ENCODE peak calls at places on chromosomes 3 and 15, in nine cellular contexts. V, Y, X, Z, K, N, E, G and U are unnamed samples. For H3K27me3, the result is how much of the 10 kb centered on the place peaks cover.

GRCh38 chr15:98729446-98730042 is 81.2 kb downstream of the IGF1R start:
- DNase-seq in V (no peak), Y (no peak), X (no peak), Z (no peak), K (no peak), N (peak), E (no peak), G (no peak), U (no peak)

GRCh38 chr3:34387831-34388564 is 589.6 kb downstream of the PDCD6IP start:
- DNase-seq in V (no peak), Y (no peak), X (no peak), Z (no peak), K (no peak), N (no peak), E (no peak), G (no peak), U (no peak)

GRCh38 chr3:30078736-30079135 is 527.7 kb upstream of the TGFBR2 start:
- DNase-seq in V (no peak), Y (no peak), X (no peak), Z (no peak), K (peak), N (no peak), E (no peak), G (no peak), U (no peak)

GRCh38 chr3:155807823-155808222 is 1.7 kb upstream of the C3orf33 start:
- DNase-seq in V (no peak), Y (peak), X (no peak), Z (no peak), K (no peak), N (no peak), E (no peak), G (no peak), U (no peak)

GRCh38 chr15:58746174-58746573 is 3.3 kb downstream of the ADAM10 start:
- DNase-seq in V (no peak), Y (no peak), X (no peak), Z (no peak), K (no peak), N (no peak), E (no peak), G (no peak), U (no peak)

GRCh38 chr15:94294556-94294955 is 63.2 kb downstream of the MCTP2 start:
- DNase-seq in V (no peak), Y (peak), X (no peak), Z (no peak), K (no peak), N (no peak), E (no peak), G (no peak), U (no peak)

GRCh38 chr15:95958417-95958816 is 372.1 kb upstream of the NR2F2 start:
- DNase-seq in V (no peak), Y (no peak), X (no peak), Z (no peak), K (no peak), N (no peak), E (no peak), G (no peak), U (no peak)

GRCh38 chr3:44442591-44443309 is 34.7 kb downstream of the ZNF445 start:
- DNase-seq in V (no peak), Y (no peak), X (no peak), Z (no peak), K (no peak), N (no peak), E (no peak), G (no peak), U (no peak)

GRCh38 chr3:30443756-30444673 is 162.4 kb upstream of the TGFBR2 start:
- DNase-seq in V (no peak), Y (no peak), X (no peak), Z (no peak), K (no peak), N (no peak), E (no peak), G (no peak), U (no peak)

GRCh38 chr15:81398910-81399551 is 25.0 kb upstream of the TMC3 start:
- DNase-seq in V (no peak), Y (peak), X (no peak), Z (no peak), K (no peak), N (no peak), E (no peak), G (no peak), U (no peak)

GRCh38 chr15:82031871-82032270 is 13.9 kb downstream of the MEX3B start:
- DNase-seq in V (no peak), Y (no peak), X (no peak), Z (no peak), K (no peak), N (no peak), E (no peak), G (no peak), U (no peak)

GRCh38 chr15:26051771-26052685 is 188.9 kb upstream of the ATP10A start:
- DNase-seq in V (no peak), Y (no peak), X (peak), Z (no peak), K (no peak), N (no peak), E (peak), G (no peak), U (no peak)

GRCh38 chr3:126355251-126355650 is 2.0 kb downstream of the KLF15 start:
- DNase-seq in V (no peak), Y (no peak), X (no peak), Z (no peak), K (no peak), N (no peak), E (peak), G (no peak), U (no peak)

GRCh38 chr15:37122703-37123102 is 22.4 kb upstream of the MEIS2 start:
- DNase-seq in V (no peak), Y (no peak), X (no peak), Z (no peak), K (no peak), N (peak), E (peak), G (no peak), U (no peak)

GRCh38 chr3:40939113-40940070 is 259.9 kb upstream of the CTNNB1 start:
- DNase-seq in V (no peak), Y (no peak), X (peak), Z (no peak), K (no peak), N (no peak), E (no peak), G (no peak), U (no peak)

GRCh38 chr15:71530116-71530515 is 280.2 kb upstream of the NR2E3 start:
- DNase-seq in V (no peak), Y (no peak), X (no peak), Z (no peak), K (no peak), N (no peak), E (no peak), G (no peak), U (no peak)

GRCh38 chr3:186024210-186024609 is 84.7 kb downstream of the ETV5 start:
- DNase-seq in V (no peak), Y (no peak), X (peak), Z (peak), K (no peak), N (no peak), E (peak), G (no peak), U (no peak)

GRCh38 chr3:89049119-89049518 is 58.3 kb upstream of the EPHA3 start:
- DNase-seq in V (no peak), Y (peak), X (no peak), Z (no peak), K (no peak), N (no peak), E (no peak), G (no peak), U (no peak)

GRCh38 chr15:35674873-35675781 is 129.2 kb upstream of the DPH6 start:
- DNase-seq in V (no peak), Y (peak), X (no peak), Z (no peak), K (no peak), N (no peak), E (no peak), G (no peak), U (no peak)

GRCh38 chr3:52195823-52196331 is 2.1 kb upstream of the ALAS1 start:
- DNase-seq in V (no peak), Y (peak), X (no peak), Z (no peak), K (peak), N (no peak), E (no peak), G (no peak), U (no peak)

GRCh38 chr3:187922704-187923393 is 177.6 kb upstream of the BCL6 start:
- DNase-seq in V (no peak), Y (peak), X (no peak), Z (no peak), K (peak), N (no peak), E (no peak), G (no peak), U (no peak)

GRCh38 chr3:10224794-10225660 is 23.2 kb upstream of the TATDN2 start:
- DNase-seq in V (peak), Y (peak), X (peak), Z (peak), K (peak), N (peak), E (peak), G (no peak), U (no peak)

GRCh38 chr3:46312996-46313395 is 40.9 kb upstream of the CCR2 start:
- DNase-seq in V (no peak), Y (no peak), X (no peak), Z (no peak), K (peak), N (no peak), E (peak), G (no peak), U (no peak)

GRCh38 chr15:89898628-89899302 is 5.0 kb upstream of the AP3S2 start:
- DNase-seq in V (no peak), Y (peak), X (peak), Z (no peak), K (peak), N (peak), E (no peak), G (no peak), U (no peak)

GRCh38 chr3:14602006-14602803 is 49.4 kb upstream of the CCDC174 start:
- DNase-seq in V (no peak), Y (no peak), X (no peak), Z (no peak), K (no peak), N (no peak), E (no peak), G (no peak), U (no peak)
- TF ChIP-seq CTCF in V (peak), Y (no peak), X (no peak), Z (no peak), K (no peak), N (peak), E (no peak), G (no peak), U (no peak)

GRCh38 chr15:101435761-101436160 is 53.7 kb downstream of the PCSK6 start:
- DNase-seq in V (no peak), Y (no peak), X (no peak), Z (peak), K (no peak), N (no peak), E (no peak), G (no peak), U (no peak)
- H3K27me3 ChIP-seq in V (under half), Y (under half), X (under half), Z (under half), K (under half), N (under half), E (under half), G (under half), U (under half)

GRCh38 chr15:52179278-52180195 is 11.7 kb downstream of the GNB5 start:
- DNase-seq in V (peak), Y (peak), X (peak), Z (peak), K (peak), N (peak), E (peak), G (peak), U (peak)

GRCh38 chr15:52180196-52180835 is 10.9 kb downstream of the GNB5 start:
- DNase-seq in V (no peak), Y (no peak), X (no peak), Z (no peak), K (no peak), N (no peak), E (no peak), G (no peak), U (no peak)

GRCh38 chr15:52181938-52182780 is 9.0 kb downstream of the GNB5 start:
- DNase-seq in V (no peak), Y (no peak), X (no peak), Z (no peak), K (no peak), N (no peak), E (no peak), G (no peak), U (no peak)

GRCh38 chr15:52178765-52179164 is 12.4 kb downstream of the GNB5 start:
- DNase-seq in V (no peak), Y (no peak), X (no peak), Z (no peak), K (no peak), N (no peak), E (no peak), G (no peak), U (no peak)

DNA sequence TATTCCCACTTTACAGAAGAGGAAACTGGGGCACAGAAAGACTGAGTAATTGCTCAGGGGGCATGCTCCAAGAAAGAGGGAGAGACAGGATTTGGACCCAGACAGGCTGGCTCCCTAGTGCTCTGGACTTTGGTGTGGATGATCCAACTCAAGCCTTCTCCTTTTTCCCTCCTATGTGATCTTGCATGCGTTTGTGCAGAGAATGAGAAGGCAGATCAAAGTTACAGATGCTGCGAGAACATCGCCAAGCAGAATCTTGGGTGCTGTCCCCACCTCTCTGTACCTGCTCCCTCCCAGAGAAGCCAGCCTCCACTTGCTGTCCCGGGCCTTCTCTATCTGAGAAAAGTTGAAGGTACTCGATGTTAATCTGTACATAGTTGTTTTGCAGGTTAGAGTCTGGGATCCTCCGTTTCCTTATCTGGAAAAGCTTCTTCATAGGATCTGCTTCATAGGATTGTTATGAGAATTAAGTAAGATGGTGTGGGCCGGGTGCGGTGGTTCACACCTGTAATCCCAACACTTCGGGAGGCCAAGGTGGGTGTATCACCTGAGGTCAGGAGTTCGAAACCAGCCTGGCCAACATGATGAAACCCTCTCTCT is 10.2 kb downstream of the GNB5 start:
- DNase-seq in V (no peak), Y (no peak), X (no peak), Z (no peak), K (no peak), N (no peak), E (no peak), G (no peak), U (no peak)
- H3K4me3 ChIP-seq in V (no peak), Y (no peak), X (peak), Z (peak), K (no peak), N (no peak), E (peak), G (peak), U (no peak)

DNA sequence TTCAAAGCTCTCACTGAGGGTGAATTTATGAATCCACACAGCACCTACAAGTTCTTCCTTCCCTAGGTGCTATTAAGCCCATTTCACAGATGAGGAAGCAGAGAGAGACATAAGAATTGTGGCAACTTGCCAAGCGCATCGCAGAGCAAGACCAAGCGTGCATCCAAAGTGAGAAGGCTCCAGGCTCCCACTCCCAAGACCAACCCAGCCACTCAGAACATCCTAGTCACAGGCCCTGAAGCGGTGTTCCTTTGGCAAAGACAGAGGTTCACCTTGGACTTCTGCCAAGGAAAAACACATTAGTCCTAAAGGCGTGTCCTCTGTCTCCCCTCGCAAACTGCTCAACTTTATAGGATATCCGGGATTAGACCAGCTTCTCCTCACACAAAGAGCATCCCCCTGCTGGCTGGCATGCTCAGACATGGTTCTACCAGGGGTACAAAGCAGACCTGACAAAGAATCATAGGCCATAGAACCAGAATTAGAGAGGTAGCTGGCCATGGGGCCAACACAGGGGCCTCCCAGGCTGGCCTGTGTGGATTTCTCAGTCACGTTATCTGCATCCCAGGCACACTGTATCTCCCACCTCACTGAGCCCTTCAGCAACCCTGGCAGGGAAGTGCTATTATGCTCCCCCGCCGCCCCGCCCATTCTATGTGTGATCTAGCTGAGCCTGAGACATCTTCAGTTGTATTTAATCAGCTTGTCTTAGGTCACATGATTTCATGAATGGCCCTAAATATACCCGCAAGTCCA is 160.2 kb downstream of the FOXP1 start:
- DNase-seq in V (no peak), Y (no peak), X (no peak), Z (no peak), K (no peak), N (peak), E (no peak), G (no peak), U (no peak)
- TF ChIP-seq CTCF in V (peak), Y (no peak), X (no peak), Z (no peak), K (no peak), N (peak), E (no peak), G (no peak), U (no peak)